ENCODE peak calls at places on chromosomes 2 and 18, in eight cellular contexts. M is fibroblast of lung; I is SJSA1; W is cardiac muscle cell; U is K562; H is endothelial cell of umbilical vein; J is Peyer's patch; R is naive thymus-derived CD4-positive, alpha-beta T cell. P is an unnamed sample.

GRCh38 chr2:208466133-208466919 is 59.7 kb downstream of the PTH2R start:
- DNase-seq in J (no peak), M (peak), R (no peak), W (peak), U (peak), I (peak), H (peak), P (peak)

GRCh38 chr2:132875193-132875592 is 205.2 kb upstream of the LYPD1 start:
- DNase-seq in U (no peak), H (no peak), J (no peak), W (no peak), R (no peak), M (no peak), I (no peak), P (no peak)

GRCh38 chr2:177983183-177983788 is 89.3 kb downstream of the PDE11A start:
- DNase-seq in M (peak), H (peak), J (no peak), R (no peak), W (peak), I (peak), U (peak), P (peak)

GRCh38 chr2:41400057-41400665 is 647.7 kb upstream of the PKDCC start:
- DNase-seq in R (no peak), J (no peak), H (peak), I (no peak), M (peak), U (peak), W (peak), P (no peak)

GRCh38 chr18:6764382-6764781 is 34.9 kb downstream of the ARHGAP28 start:
- DNase-seq in J (no peak), H (no peak), W (no peak), R (no peak), I (no peak), U (no peak), M (no peak), P (no peak)

GRCh38 chr2:204611017-204611631 is 65.8 kb downstream of the PARD3B start:
- DNase-seq in H (no peak), U (no peak), W (no peak), R (no peak), J (no peak), I (no peak), M (no peak), P (peak)

GRCh38 chr2:120336749-120337148 is 9.2 kb upstream of the INHBB start:
- DNase-seq in J (no peak), W (no peak), M (no peak), R (no peak), H (no peak), U (no peak), I (no peak), P (no peak)

GRCh38 chr2:156339110-156339847 is 6.8 kb upstream of the NR4A2 start:
- DNase-seq in R (no peak), U (peak), H (no peak), J (no peak), I (no peak), M (no peak), W (no peak), P (peak)

GRCh38 chr2:170715062-170715931 is at the start of gene SP5:
- DNase-seq in U (peak), H (peak), W (peak), I (peak), R (peak), M (peak), J (peak), P (peak)

GRCh38 chr2:3169106-3169870 is 208.3 kb downstream of the EIPR1 start:
- DNase-seq in H (peak), R (no peak), J (no peak), M (peak), U (no peak), W (peak), I (no peak), P (no peak)

GRCh38 chr2:222000326-222000725 is 298.5 kb downstream of the PAX3 start:
- DNase-seq in R (no peak), H (no peak), M (peak), J (no peak), I (peak), W (no peak), U (no peak), P (no peak)

GRCh38 chr18:69958422-69958821 is 10.7 kb upstream of the CD226 start:
- DNase-seq in R (no peak), U (no peak), I (no peak), W (no peak), J (no peak), M (no peak), H (no peak), P (no peak)

GRCh38 chr2:119929537-119929936 is 83.3 kb upstream of the EPB41L5 start:
- DNase-seq in H (no peak), J (no peak), W (peak), M (no peak), I (no peak), R (peak), U (no peak), P (peak)

GRCh38 chr2:23871206-23871605 is 55.7 kb downstream of the ATAD2B start:
- DNase-seq in I (no peak), W (no peak), J (no peak), U (no peak), H (no peak), R (no peak), M (no peak), P (no peak)

GRCh38 chr18:22434973-22435608 is 17.4 kb upstream of the CTAGE1 start:
- DNase-seq in U (peak), W (peak), J (no peak), R (no peak), I (peak), M (peak), H (peak), P (no peak)

GRCh38 chr2:240393831-240394410 is 41.5 kb upstream of the GPC1 start:
- DNase-seq in J (peak), U (no peak), M (peak), W (no peak), I (no peak), R (no peak), H (no peak), P (no peak)

GRCh38 chr18:48418409-48419267 is 9.5 kb upstream of the ZBTB7C start:
- DNase-seq in U (no peak), J (no peak), W (no peak), H (no peak), M (no peak), R (no peak), I (peak), P (no peak)

GRCh38 chr2:26692814-26693286 is 328 bp downstream of the KCNK3 start:
- DNase-seq in W (peak), U (no peak), R (no peak), J (no peak), I (no peak), H (peak), M (peak), P (no peak)

GRCh38 chr2:147331790-147332419 is 512.9 kb upstream of the ACVR2A start:
- DNase-seq in M (peak), R (peak), H (no peak), I (no peak), J (no peak), U (peak), W (peak), P (peak)

GRCh38 chr18:23684515-23685197 is 4.6 kb upstream of the LAMA3 start:
- DNase-seq in I (no peak), U (no peak), R (no peak), H (no peak), W (peak), M (peak), J (no peak), P (peak)

GRCh38 chr18:35582899-35583558 is 1.5 kb downstream of the GALNT1 start:
- DNase-seq in J (no peak), U (peak), M (peak), W (peak), H (peak), R (no peak), I (peak), P (peak)

GRCh38 chr18:58381676-58382411 is 247.0 kb downstream of the ALPK2 start:
- DNase-seq in I (no peak), R (no peak), H (no peak), M (no peak), J (no peak), W (no peak), U (no peak), P (no peak)

GRCh38 chr2:203535784-203536590 is 886 bp upstream of the RAPH1 start:
- DNase-seq in M (peak), H (no peak), W (peak), J (no peak), R (no peak), U (peak), I (peak), P (no peak)

GRCh38 chr2:200677721-200678532 is 92.1 kb downstream of the AOX1 start:
- DNase-seq in M (peak), U (no peak), I (no peak), J (no peak), H (peak), R (no peak), W (peak), P (no peak)

GRCh38 chr2:148812306-148812705 is 62.7 kb upstream of the KIF5C start:
- DNase-seq in R (no peak), M (peak), I (no peak), W (peak), U (no peak), J (no peak), H (peak), P (no peak)

GRCh38 chr2:160970052-160970846 is 190.0 kb upstream of the TANK start:
- DNase-seq in M (peak), R (peak), U (peak), I (peak), W (peak), J (no peak), H (peak), P (peak)

GRCh38 chr2:145744541-145745386 is 1224.8 kb upstream of the ZEB2 start:
- DNase-seq in J (no peak), I (peak), H (peak), R (no peak), W (peak), M (peak), U (peak), P (no peak)

GRCh38 chr2:7672027-7672684 is 754.9 kb downstream of the RNF144A start:
- DNase-seq in H (no peak), J (peak), R (peak), W (peak), I (no peak), U (peak), M (peak), P (peak)

GRCh38 chr18:28079883-28080282 is 97.0 kb downstream of the CDH2 start:
- DNase-seq in H (no peak), U (no peak), R (no peak), W (no peak), I (no peak), M (no peak), J (no peak), P (no peak)
- H3K27ac ChIP-seq in H (no peak), U (no peak), R (no peak), W (peak), I (no peak), M (no peak), J (no peak), P (no peak)

DNA sequence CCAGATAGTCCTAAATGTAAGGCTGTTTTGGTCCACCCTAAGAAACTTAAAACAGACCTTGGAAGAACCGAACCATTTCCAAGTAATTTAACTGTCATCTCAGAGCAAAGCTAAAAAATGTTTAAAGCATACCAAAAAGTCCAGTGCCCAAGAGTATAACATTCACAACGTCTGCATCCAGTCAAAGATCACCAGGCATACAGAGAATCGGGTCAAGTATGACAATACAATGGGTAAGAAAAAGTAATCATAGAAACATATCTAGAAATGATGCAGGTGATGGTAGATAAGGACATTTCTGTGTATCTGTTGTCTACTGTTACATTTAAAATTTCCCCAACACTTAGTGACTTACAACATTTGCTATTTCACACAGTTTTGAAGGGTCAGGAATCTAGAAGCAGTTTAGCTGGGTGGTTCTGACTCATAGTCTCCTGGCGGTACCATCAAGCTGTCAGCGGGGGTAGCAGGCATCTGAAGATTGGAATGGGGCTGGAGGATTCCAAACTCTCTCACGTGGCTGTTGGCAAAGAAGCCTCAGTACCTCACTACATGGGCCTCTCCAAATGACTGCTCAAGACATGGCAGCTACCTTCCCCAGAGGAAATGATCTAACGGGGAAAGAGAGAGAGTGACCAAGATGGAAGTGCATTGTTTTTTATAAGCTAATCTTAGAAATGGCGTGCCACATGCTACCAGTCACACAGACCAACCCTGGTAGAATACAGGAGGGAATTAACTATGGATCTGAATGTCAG is 36.6 kb upstream of the DYNC2LI1 start:
- DNase-seq in I (peak), W (peak), J (no peak), M (peak), R (no peak), H (no peak), U (peak), P (no peak)
- H3K27ac ChIP-seq in I (peak), W (no peak), J (no peak), M (peak), R (no peak), H (no peak), U (no peak), P (no peak)

DNA sequence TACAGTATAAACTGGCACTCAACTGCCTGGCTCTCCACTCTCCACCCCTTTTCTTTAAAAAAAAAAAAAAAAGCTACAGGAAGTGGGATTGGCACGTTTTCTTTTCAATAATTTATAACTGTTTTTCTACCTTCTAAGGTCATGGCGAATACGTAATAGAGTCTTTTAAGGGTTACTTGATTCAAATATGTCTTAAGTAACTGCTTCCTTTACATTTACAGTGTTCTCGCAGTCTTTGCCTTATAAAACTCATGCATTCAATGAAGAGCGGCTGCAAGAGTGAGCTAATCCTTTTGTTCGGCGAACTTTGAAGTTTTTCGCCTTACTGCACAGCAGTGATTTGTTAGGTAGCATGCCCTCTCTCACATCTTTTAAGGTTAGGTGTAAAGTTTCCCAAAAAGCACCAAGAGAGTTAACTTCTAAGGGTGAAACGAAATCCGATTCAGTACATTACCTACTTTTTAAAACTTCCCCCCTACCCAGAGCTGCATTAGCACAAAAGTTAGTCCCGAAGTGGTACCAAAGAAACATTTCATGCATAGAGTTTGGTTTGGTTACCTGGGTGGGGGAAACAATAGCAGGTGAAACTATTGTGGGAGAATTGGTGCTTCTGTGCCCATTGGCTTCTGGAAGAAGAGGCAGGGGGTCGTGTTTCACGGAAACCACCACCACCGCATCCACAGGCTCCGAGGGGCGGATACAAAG is 2.0 kb downstream of the KCTD1 start:
- DNase-seq in H (peak), M (peak), I (no peak), W (no peak), J (no peak), U (no peak), R (no peak), P (no peak)
- H3K27ac ChIP-seq in H (no peak), M (no peak), I (no peak), W (no peak), J (no peak), U (no peak), R (no peak), P (no peak)

GRCh38 chr18:62975785-62976184 is 260.4 kb downstream of the PHLPP1 start:
- DNase-seq in R (no peak), M (no peak), H (no peak), W (no peak), J (no peak), U (no peak), I (no peak), P (no peak)

GRCh38 chr18:62974388-62974787 is 259.0 kb downstream of the PHLPP1 start:
- DNase-seq in U (no peak), J (no peak), H (no peak), M (no peak), W (no peak), R (no peak), I (no peak), P (no peak)

GRCh38 chr18:62974928-62975675 is 259.8 kb downstream of the PHLPP1 start:
- DNase-seq in R (no peak), W (no peak), M (no peak), U (no peak), I (no peak), J (no peak), H (no peak), P (no peak)

GRCh38 chr18:62977512-62977911 is 262.2 kb downstream of the PHLPP1 start:
- DNase-seq in H (peak), J (no peak), R (no peak), W (no peak), I (no peak), U (no peak), M (no peak), P (no peak)

DNA sequence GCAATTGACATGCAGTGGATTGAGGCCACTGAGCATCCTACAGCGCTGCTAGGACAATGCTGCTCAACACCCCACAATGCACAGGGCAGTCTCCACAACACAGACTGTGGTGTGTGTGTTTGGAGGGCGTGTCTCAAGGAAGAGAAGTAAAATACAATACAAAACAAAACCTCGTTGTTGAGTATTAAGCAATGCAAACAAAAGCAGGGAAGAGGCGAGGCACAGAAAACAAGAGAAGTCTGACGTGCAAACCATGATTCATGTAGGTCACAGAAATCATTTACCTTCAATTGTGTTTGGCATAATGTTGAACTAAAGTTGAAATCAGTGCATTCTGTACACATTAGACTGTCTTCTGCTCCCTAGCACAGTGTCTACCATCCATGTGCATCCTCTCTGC is 260.9 kb downstream of the PHLPP1 start:
- DNase-seq in J (no peak), W (no peak), U (no peak), H (no peak), I (no peak), M (no peak), R (no peak), P (peak)
- H3K27ac ChIP-seq in J (no peak), W (no peak), U (no peak), H (no peak), I (no peak), M (no peak), R (no peak), P (no peak)

DNA sequence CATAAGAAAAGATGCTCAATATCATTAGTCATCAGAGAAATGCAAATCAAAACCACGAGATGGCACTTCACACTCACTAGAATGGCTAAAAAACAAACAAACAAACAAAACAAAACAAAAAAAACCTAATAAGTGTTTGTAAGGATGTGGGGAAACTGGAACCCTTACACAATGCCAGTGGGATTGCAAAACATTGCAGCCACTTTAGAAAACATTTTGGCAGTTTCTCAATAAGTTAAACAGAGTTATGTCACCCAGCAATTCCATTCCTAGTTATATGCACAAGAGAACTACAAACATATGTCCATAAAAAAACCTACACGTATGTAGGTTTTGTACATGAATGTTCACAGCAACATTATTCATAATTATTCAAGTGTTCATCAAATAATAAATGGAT is 42.1 kb downstream of the BAZ2B start:
- DNase-seq in J (no peak), H (no peak), W (peak), U (no peak), R (no peak), M (peak), I (no peak), P (no peak)
- H3K27ac ChIP-seq in J (no peak), H (no peak), W (no peak), U (no peak), R (no peak), M (no peak), I (no peak), P (no peak)

GRCh38 chr2:237282568-237283128 is 131.3 kb downstream of the COL6A3 start:
- DNase-seq in W (no peak), J (no peak), I (peak), M (peak), R (no peak), U (no peak), H (no peak), P (no peak)

GRCh38 chr2:237279012-237279768 is 134.8 kb downstream of the COL6A3 start:
- DNase-seq in U (no peak), M (no peak), R (no peak), I (peak), H (no peak), J (no peak), W (no peak), P (no peak)

GRCh38 chr2:237281900-237282306 is 132.1 kb downstream of the COL6A3 start:
- DNase-seq in J (no peak), W (peak), U (no peak), M (peak), I (peak), H (no peak), R (no peak), P (no peak)

GRCh38 chr2:237280235-237280634 is 133.7 kb downstream of the COL6A3 start:
- DNase-seq in R (no peak), W (peak), H (no peak), U (no peak), J (no peak), I (peak), M (peak), P (no peak)

DNA sequence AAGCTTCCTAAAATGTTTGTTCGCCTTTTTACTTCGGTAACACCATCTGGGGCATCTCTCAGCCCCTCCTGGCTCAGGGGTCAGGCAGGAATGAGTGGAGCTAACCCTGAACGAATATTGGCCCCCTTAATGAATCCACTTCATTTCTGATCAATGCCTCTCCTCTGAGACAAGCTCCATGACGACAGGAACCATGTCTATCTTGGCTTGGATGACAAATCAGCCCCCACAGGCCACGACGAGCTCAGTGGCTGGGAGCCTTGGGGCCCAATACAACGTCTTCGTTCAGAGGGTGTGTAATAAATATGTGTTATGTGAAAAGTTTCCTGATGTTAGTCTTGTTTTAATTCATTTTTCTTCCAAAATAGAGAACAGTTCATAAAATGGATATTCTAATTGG is 133.0 kb downstream of the COL6A3 start:
- DNase-seq in R (no peak), W (no peak), H (no peak), U (no peak), J (no peak), M (no peak), I (peak), P (no peak)
- H3K27ac ChIP-seq in R (no peak), W (no peak), H (no peak), U (no peak), J (peak), M (peak), I (peak), P (no peak)

DNA sequence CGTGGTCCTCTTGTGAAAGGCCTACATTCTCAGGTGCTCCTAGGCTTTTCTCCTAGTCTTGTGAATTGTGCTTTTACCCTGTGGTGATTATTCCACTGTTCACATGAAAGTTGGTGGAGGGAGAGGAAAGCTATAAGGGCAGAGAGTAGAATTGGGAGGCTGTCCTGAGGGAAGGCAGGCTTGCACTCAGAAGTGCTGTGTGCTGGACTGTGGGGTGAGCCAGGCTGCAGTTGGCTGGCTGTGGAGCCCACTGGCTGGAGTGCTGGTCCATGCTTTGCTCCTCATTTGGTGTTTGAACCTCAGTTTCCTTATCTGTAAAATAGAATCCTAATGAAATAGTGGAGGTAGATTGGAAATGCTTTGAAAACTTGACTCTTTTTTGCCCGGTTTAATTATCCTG is 21.3 kb downstream of the LIMS1 start:
- DNase-seq in J (no peak), I (no peak), H (no peak), W (no peak), R (no peak), U (no peak), M (no peak), P (no peak)
- H3K27ac ChIP-seq in J (peak), I (no peak), H (no peak), W (no peak), R (no peak), U (no peak), M (no peak), P (no peak)